ENCODE peak calls at places on chromosomes 11 and 22, in seven cellular contexts. R is IMR-90; K is stimulated activated CD4-positive, alpha-beta T cell treated with anti-CD3 and anti-CD28 coated beads, Interleukin-2, amount 100 ng/mL, for 24 hours; H is GM04503; Q is immature natural killer cell; B is activated naive CD8-positive, alpha-beta T cell treated with anti-CD3 and anti-CD28 coated beads for 36 hours; L is AG09309. M is an unnamed sample.

GRCh38 chr22:31233001-31233400 is 20.9 kb downstream of the LIMK2 start:
- DNase-seq in L (no peak), Q (no peak), R (no peak), H (no peak), B (no peak), K (no peak), M (no peak)

GRCh38 chr22:50678651-50679521 is 6.3 kb downstream of the SHANK3 start:
- DNase-seq in Q (no peak), L (no peak), K (no peak), H (no peak), R (no peak), B (no peak), M (no peak)

GRCh38 chr11:85626496-85626895 is 648 bp downstream of the DLG2 start:
- DNase-seq in H (no peak), Q (no peak), K (no peak), L (no peak), B (peak; percentile 15), R (no peak), M (no peak)

GRCh38 chr11:110991621-110992355 is 253.7 kb upstream of the POU2AF2 start:
- DNase-seq in Q (no peak), K (no peak), B (no peak), R (no peak), H (no peak), L (peak; percentile 56), M (no peak)

GRCh38 chr11:120248551-120249278 is 8.8 kb downstream of the POU2F3 start:
- DNase-seq in R (peak; percentile 48), B (no peak), Q (no peak), K (no peak), L (peak; percentile 17), H (no peak), M (peak; percentile 75)

GRCh38 chr11:12508151-12508740 is 130.9 kb downstream of the PARVA start:
- DNase-seq in L (peak; percentile 62), R (peak; percentile 75), K (no peak), H (peak; percentile 80), Q (no peak), B (no peak), M (no peak)

GRCh38 chr22:39946571-39947407 is 13.4 kb upstream of the TMA7B start:
- DNase-seq in K (no peak), L (no peak), Q (no peak), H (no peak), R (no peak), B (no peak), M (peak; percentile 48)

GRCh38 chr11:109914809-109915653 is 178.2 kb upstream of the ZC3H12C start:
- DNase-seq in K (no peak), Q (no peak), R (peak; percentile 20), B (no peak), L (peak; percentile 14), H (no peak), M (no peak)

GRCh38 chr22:49747705-49748104 is 80.0 kb downstream of the BRD1 start:
- DNase-seq in B (no peak), K (no peak), L (no peak), Q (no peak), H (no peak), R (no peak), M (no peak)

GRCh38 chr11:104995001-104995408 is 26.6 kb upstream of the CASP4 start:
- DNase-seq in L (no peak), Q (no peak), H (no peak), K (no peak), B (no peak), R (no peak), M (no peak)

GRCh38 chr22:46090051-46090591 is 60.2 kb upstream of the PPARA start:
- DNase-seq in K (no peak), Q (no peak), L (no peak), B (no peak), R (no peak), H (no peak), M (no peak)

GRCh38 chr11:63017306-63017974 is 1.8 kb upstream of the SLC22A8 start:
- DNase-seq in Q (no peak), L (no peak), H (no peak), K (no peak), B (no peak), R (no peak), M (no peak)

GRCh38 chr11:82682003-82682751 is 51.5 kb downstream of the FAM181B start:
- DNase-seq in L (peak; percentile 57), R (peak; percentile 75), H (peak; percentile 30), B (no peak), K (no peak), Q (peak; percentile 38), M (peak; percentile 64)

GRCh38 chr11:1486054-1486825 is at the start of gene MOB2:
- DNase-seq in K (no peak), R (peak; percentile 4), B (no peak), H (no peak), L (no peak), Q (no peak), M (peak; percentile 23)

GRCh38 chr11:57403176-57404147 is 13.0 kb upstream of the PRG2 start:
- DNase-seq in B (no peak), L (no peak), K (no peak), R (no peak), Q (no peak), H (no peak), M (no peak)

GRCh38 chr11:59188954-59189353 is 17.0 kb downstream of the DTX4 start:
- DNase-seq in L (no peak), B (no peak), H (no peak), R (no peak), K (no peak), Q (no peak), M (no peak)

GRCh38 chr11:64447717-64448598 is 89.0 kb downstream of the RPS6KA4 start:
- DNase-seq in R (peak; percentile 7), Q (no peak), B (no peak), H (peak; percentile 12), L (no peak), K (no peak), M (peak; percentile 42)

GRCh38 chr22:38981005-38981658 is 1.0 kb upstream of the APOBEC3B start:
- DNase-seq in R (peak; percentile 31), H (no peak), K (no peak), B (no peak), L (no peak), Q (no peak), M (peak; percentile 39)

GRCh38 chr11:132177106-132177505 is 806.7 kb downstream of the NTM start:
- DNase-seq in H (no peak), R (peak; percentile 70), K (no peak), Q (no peak), B (no peak), L (peak; percentile 13), M (peak; percentile 25)

GRCh38 chr22:27993774-27994350 is 74.8 kb upstream of the PITPNB start:
- DNase-seq in K (no peak), R (no peak), B (no peak), Q (no peak), L (no peak), H (no peak), M (no peak)

GRCh38 chr22:43399338-43399979 is 12.4 kb upstream of the MPPED1 start:
- DNase-seq in B (no peak), K (no peak), L (no peak), Q (no peak), H (no peak), R (no peak), M (no peak)

GRCh38 chr22:29023172-29023796 is 38.3 kb downstream of the C22orf31 start:
- DNase-seq in K (no peak), H (no peak), Q (no peak), L (no peak), B (no peak), R (no peak), M (no peak)

GRCh38 chr11:18367431-18367830 is 26.9 kb upstream of the LDHA start:
- DNase-seq in Q (no peak), B (no peak), H (no peak), L (no peak), R (peak; percentile 12), K (no peak), M (no peak)

GRCh38 chr11:96259053-96259837 is 83.8 kb downstream of the MAML2 start:
- DNase-seq in K (no peak), H (no peak), R (peak; percentile 86), B (no peak), Q (no peak), L (no peak), M (no peak)

GRCh38 chr11:68584991-68585524 is 99.3 kb upstream of the GAL start:
- DNase-seq in Q (no peak), B (no peak), K (no peak), L (no peak), H (no peak), R (peak; percentile 6), M (peak; percentile 13)

GRCh38 chr22:30694171-30694637 is 470 bp upstream of the OSBP2 start:
- DNase-seq in Q (peak; percentile 40), B (peak; percentile 64), K (peak; percentile 73), L (no peak), R (peak; percentile 35), H (no peak), M (peak; percentile 62)

GRCh38 chr22:48492371-48493320 is 1335.0 kb downstream of the BRD1 start:
- DNase-seq in R (peak; percentile 57), B (peak; percentile 23), K (peak; percentile 53), L (peak; percentile 39), H (peak; percentile 43), Q (peak; percentile 46), M (peak; percentile 59)

GRCh38 chr11:17740649-17741235 is 6.2 kb downstream of the KCNC1 start:
- DNase-seq in Q (no peak), B (no peak), R (no peak), L (no peak), K (no peak), H (no peak), M (no peak)

GRCh38 chr22:28833276-28833923 is 33.0 kb upstream of the XBP1 start:
- DNase-seq in R (no peak), Q (peak; percentile 28), H (no peak), L (no peak), K (no peak), B (no peak), M (no peak)

GRCh38 chr11:116333193-116333592 is 439.6 kb downstream of the BUD13 start:
- DNase-seq in B (no peak), Q (no peak), L (no peak), R (no peak), K (no peak), H (no peak), M (no peak)

GRCh38 chr22:36881504-36882245 is 20.9 kb downstream of the NCF4 start:
- DNase-seq in H (no peak), K (no peak), L (no peak), B (no peak), Q (no peak), R (no peak), M (no peak)

GRCh38 chr11:79414644-79415317 is 26.0 kb downstream of the TENM4 start:
- DNase-seq in K (no peak), Q (no peak), R (peak; percentile 81), B (no peak), H (no peak), L (no peak), M (no peak)

M was measured in GM12865.